ENCODE peak calls at places on chromosomes 4 and X, in four cellular contexts. N, Y, L and K are unnamed samples.

GRCh38 chr4:28378109-28378830 is 1517.6 kb downstream of the STIM2 start:
- DNase-seq in N (no peak), L (no peak), Y (no peak), K (no peak)

GRCh38 chr4:53586121-53586816 is 5.0 kb downstream of the LNX1 start:
- DNase-seq in Y (peak), L (no peak), N (peak), K (peak)

GRCh38 chr4:76458829-76459228 is 23.8 kb downstream of the SHROOM3 start:
- DNase-seq in N (no peak), Y (peak), L (no peak), K (no peak)

GRCh38 chr4:10878861-10879260 is 194.3 kb upstream of the CLNK start:
- DNase-seq in N (no peak), L (no peak), Y (no peak), K (no peak)

GRCh38 chrX:113644426-113644825 is 803.8 kb upstream of the AMOT start:
- DNase-seq in Y (peak), N (peak), L (no peak), K (peak)

GRCh38 chrX:104696667-104697066 is 130.7 kb downstream of the IL1RAPL2 start:
- DNase-seq in N (no peak), Y (no peak), L (no peak), K (no peak)

GRCh38 chrX:137916090-137916746 is 350.3 kb downstream of the ZIC3 start:
- DNase-seq in L (no peak), Y (no peak), N (no peak), K (no peak)

GRCh38 chrX:98065151-98065550 is 1181.4 kb downstream of the RPA4 start:
- DNase-seq in L (no peak), Y (no peak), N (no peak), K (no peak)

GRCh38 chr4:175246941-175247340 is 328.8 kb downstream of the ADAM29 start:
- DNase-seq in N (no peak), L (no peak), Y (peak), K (no peak)

GRCh38 chrX:1468250-1468772 is 15.6 kb upstream of the ASMTL start:
- DNase-seq in L (no peak), N (no peak), Y (peak), K (peak)

GRCh38 chr4:183987987-183988392 is 82.9 kb downstream of the STOX2 start:
- DNase-seq in Y (peak), N (peak), L (no peak), K (peak)

GRCh38 chrX:35562395-35562794 is 235.7 kb upstream of the MAGEB16 start:
- DNase-seq in Y (no peak), N (no peak), L (no peak), K (no peak)

GRCh38 chr4:65399131-65399530 is 271.2 kb downstream of the EPHA5 start:
- DNase-seq in N (no peak), Y (no peak), L (no peak), K (no peak)

GRCh38 chr4:56995525-56995924 is 16.8 kb downstream of the POLR2B start:
- DNase-seq in N (no peak), L (no peak), Y (peak), K (no peak)

GRCh38 chr4:87497586-87497985 is 31.6 kb downstream of the SPARCL1 start:
- DNase-seq in Y (no peak), L (no peak), N (no peak), K (no peak)

GRCh38 chr4:87497141-87497540 is 32.0 kb downstream of the SPARCL1 start:
- DNase-seq in Y (no peak), L (peak), N (no peak), K (no peak)

GRCh38 chr4:87499415-87500106 is 29.6 kb downstream of the SPARCL1 start:
- DNase-seq in L (no peak), Y (no peak), N (no peak), K (no peak)

GRCh38 chr4:87500107-87500462 is 29.1 kb downstream of the SPARCL1 start:
- DNase-seq in L (no peak), N (no peak), Y (no peak), K (no peak)

GRCh38 chr4:87498446-87498900 is 30.7 kb downstream of the SPARCL1 start:
- DNase-seq in N (no peak), Y (peak), L (no peak), K (no peak)
- H3K4me3 ChIP-seq in N (no peak), Y (no peak), L (no peak), K (no peak)

GRCh38 chrX:70476166-70476933 is 31.7 kb downstream of the DLG3 start:
- DNase-seq in N (no peak), L (no peak), Y (no peak), K (no peak)

GRCh38 chrX:70466968-70467367 is 22.3 kb downstream of the DLG3 start:
- DNase-seq in L (no peak), N (no peak), Y (no peak), K (no peak)

GRCh38 chrX:70468709-70469108 is 24.1 kb downstream of the DLG3 start:
- DNase-seq in Y (no peak), L (no peak), N (no peak), K (no peak)

DNA sequence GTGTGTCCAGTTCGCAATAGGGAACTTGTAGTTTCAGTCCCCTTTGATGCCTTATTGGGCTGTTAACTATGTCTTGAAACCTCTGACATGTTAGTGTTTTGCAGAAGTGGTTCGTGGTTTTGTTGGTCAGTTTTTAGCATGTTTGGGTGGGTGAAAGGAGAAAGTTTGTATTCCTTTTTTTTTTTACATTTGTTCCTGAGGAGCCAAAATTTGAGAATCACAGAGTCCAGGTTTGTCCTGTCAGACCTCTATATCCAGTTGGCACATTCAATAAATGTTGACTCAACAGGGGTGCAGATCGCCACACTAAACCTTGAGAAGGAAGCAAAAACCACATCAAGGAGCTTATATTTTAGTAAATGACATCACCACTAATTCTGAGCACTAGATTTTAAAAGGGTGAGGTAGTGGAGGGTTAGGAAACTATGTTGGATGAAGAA is 26.2 kb downstream of the DLG3 start:
- DNase-seq in N (no peak), L (no peak), Y (peak), K (peak)
- H3K4me3 ChIP-seq in N (no peak), L (no peak), Y (no peak), K (no peak)

DNA sequence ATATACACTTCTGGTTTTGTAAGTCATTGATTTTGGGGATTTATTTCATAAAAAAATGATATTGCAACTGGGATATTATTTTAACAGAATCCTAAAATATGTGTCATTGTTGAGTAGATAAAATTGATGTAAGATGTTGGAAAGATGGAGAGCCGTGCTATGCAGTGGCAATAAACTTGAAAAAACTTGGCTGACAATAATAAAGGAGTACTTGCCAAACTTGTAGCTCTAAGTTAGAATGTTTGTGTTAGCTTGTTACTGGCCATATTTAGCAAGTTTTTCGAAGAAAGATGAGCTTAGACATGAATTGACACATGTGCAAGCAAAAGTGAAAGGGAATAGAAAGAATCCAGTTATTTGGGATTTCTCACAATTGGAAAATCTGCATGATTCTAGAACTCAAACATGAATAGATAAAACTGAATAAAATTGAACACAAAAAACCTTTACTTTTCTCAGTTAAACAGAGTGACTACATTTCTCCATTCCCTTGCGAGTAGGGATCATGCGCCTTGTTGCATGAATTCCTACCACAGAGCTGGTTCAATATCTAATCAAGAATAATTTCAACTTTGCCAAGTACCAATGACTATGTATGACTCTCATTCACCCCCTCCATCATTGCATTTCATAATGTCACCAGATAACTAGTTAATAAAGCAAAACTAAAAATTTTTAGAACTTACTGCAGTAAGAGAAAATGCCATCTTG is 327.8 kb downstream of the CAMK2D start:
- DNase-seq in Y (peak), N (no peak), L (no peak), K (no peak)
- H3K4me3 ChIP-seq in Y (no peak), N (no peak), L (no peak), K (no peak)

DNA sequence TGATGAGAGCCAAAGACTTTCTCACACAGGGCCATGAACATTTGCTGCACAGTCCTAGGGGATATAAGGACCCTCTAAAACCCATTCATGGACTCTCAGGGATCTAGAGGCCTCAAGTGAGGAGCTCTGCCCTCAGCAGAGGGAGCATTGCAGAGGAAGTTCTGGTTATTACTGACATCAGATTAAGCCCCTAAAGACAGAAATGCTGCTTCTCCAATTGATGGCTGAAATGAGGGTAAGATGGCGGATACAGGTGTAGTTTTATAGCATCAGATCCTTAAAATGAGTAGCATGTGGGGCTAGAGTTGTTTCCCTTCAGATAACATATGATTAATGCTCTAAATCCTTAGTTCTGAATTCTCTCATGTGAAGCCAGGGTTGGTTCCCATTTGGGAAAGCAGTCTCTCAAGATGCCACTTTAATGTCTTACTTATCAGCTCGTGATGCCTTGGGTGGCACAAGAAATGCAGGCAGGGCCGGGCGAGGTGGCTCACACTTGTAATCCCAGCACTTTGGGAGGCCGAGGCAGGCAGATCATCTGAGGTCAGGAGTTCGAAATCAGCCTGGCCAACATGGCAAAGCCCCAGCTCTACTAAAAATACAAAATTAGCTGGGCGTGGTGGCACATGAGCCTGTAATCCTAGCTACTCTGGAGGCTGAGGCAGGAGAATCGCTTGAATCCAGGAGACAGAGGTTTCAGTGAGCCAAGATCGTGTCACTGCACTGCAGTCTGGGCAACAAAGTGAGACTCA is 7.9 kb downstream of the RHOH start:
- DNase-seq in L (no peak), N (no peak), Y (no peak), K (no peak)
- H3K4me3 ChIP-seq in L (no peak), N (no peak), Y (no peak), K (no peak)